ENCODE peak calls at places on chromosomes 3 and 15, in eight cellular contexts. One of them, this sample, is unnamed.

GRCh38 chr3:177905173-177905894 is 630.9 kb upstream of the KCNMB2 start:
- DNase-seq in SJCRH30: peak; percentile 75
- DNase-seq in kidney: no peak
- DNase-seq in keratinocyte: no peak
- DNase-seq in H9: no peak
- DNase-seq in osteoblast: peak; percentile 54
- DNase-seq in endodermal cell: no peak
- DNase-seq in T-helper 17 cell: no peak
- DNase-seq in this sample: no peak

GRCh38 chr3:51983578-51984268 is 388 bp downstream of the ACY1 start:
- DNase-seq in SJCRH30: no peak
- DNase-seq in kidney: no peak
- DNase-seq in keratinocyte: no peak
- DNase-seq in H9: no peak
- DNase-seq in osteoblast: no peak
- DNase-seq in endodermal cell: no peak
- DNase-seq in T-helper 17 cell: no peak
- DNase-seq in this sample: no peak

GRCh38 chr15:40307421-40308165 is at the start of gene PLCB2:
- DNase-seq in SJCRH30: peak; percentile 96
- DNase-seq in kidney: peak; percentile 86
- DNase-seq in keratinocyte: no peak
- DNase-seq in H9: peak; percentile 76
- DNase-seq in osteoblast: no peak
- DNase-seq in endodermal cell: peak; percentile 83
- DNase-seq in T-helper 17 cell: peak; percentile 43
- DNase-seq in this sample: peak; percentile 45

GRCh38 chr15:62897634-62898033 is 144.9 kb upstream of the TPM1 start:
- DNase-seq in SJCRH30: peak; percentile 30
- DNase-seq in kidney: no peak
- DNase-seq in keratinocyte: no peak
- DNase-seq in H9: no peak
- DNase-seq in osteoblast: no peak
- DNase-seq in endodermal cell: no peak
- DNase-seq in T-helper 17 cell: no peak
- DNase-seq in this sample: no peak

GRCh38 chr15:44243146-44243545 is 45.4 kb upstream of the GOLM2 start:
- DNase-seq in SJCRH30: peak; percentile 29
- DNase-seq in kidney: no peak
- DNase-seq in keratinocyte: no peak
- DNase-seq in H9: no peak
- DNase-seq in osteoblast: peak; percentile 58
- DNase-seq in endodermal cell: no peak
- DNase-seq in T-helper 17 cell: no peak
- DNase-seq in this sample: peak; percentile 13

GRCh38 chr15:38411902-38412301 is 42.0 kb upstream of the FAM98B start:
- DNase-seq in SJCRH30: no peak
- DNase-seq in kidney: no peak
- DNase-seq in keratinocyte: no peak
- DNase-seq in H9: no peak
- DNase-seq in osteoblast: no peak
- DNase-seq in endodermal cell: no peak
- DNase-seq in T-helper 17 cell: no peak
- DNase-seq in this sample: no peak

GRCh38 chr3:184373422-184373821 is 4.6 kb downstream of the THPO start:
- DNase-seq in SJCRH30: no peak
- DNase-seq in kidney: peak; percentile 38
- DNase-seq in keratinocyte: no peak
- DNase-seq in H9: no peak
- DNase-seq in osteoblast: peak; percentile 98
- DNase-seq in endodermal cell: no peak
- DNase-seq in T-helper 17 cell: no peak
- DNase-seq in this sample: no peak

GRCh38 chr15:81968691-81969090 is 77.1 kb downstream of the MEX3B start:
- DNase-seq in SJCRH30: peak; percentile 84
- DNase-seq in kidney: no peak
- DNase-seq in keratinocyte: no peak
- DNase-seq in H9: no peak
- DNase-seq in osteoblast: no peak
- DNase-seq in endodermal cell: no peak
- DNase-seq in T-helper 17 cell: no peak
- DNase-seq in this sample: no peak

GRCh38 chr3:195165790-195166189 is 105.2 kb downstream of the XXYLT1 start:
- DNase-seq in SJCRH30: no peak
- DNase-seq in kidney: no peak
- DNase-seq in keratinocyte: no peak
- DNase-seq in H9: no peak
- DNase-seq in osteoblast: no peak
- DNase-seq in endodermal cell: no peak
- DNase-seq in T-helper 17 cell: no peak
- DNase-seq in this sample: no peak

GRCh38 chr3:57079221-57079831 is 18.9 kb downstream of the SPATA12 start:
- DNase-seq in SJCRH30: peak; percentile 87
- DNase-seq in kidney: peak; percentile 85
- DNase-seq in keratinocyte: no peak
- DNase-seq in H9: peak; percentile 80
- DNase-seq in osteoblast: peak; percentile 93
- DNase-seq in endodermal cell: peak; percentile 94
- DNase-seq in T-helper 17 cell: no peak
- DNase-seq in this sample: peak; percentile 51

GRCh38 chr3:195086341-195086740 is 184.6 kb downstream of the XXYLT1 start:
- DNase-seq in SJCRH30: no peak
- DNase-seq in kidney: peak; percentile 43
- DNase-seq in keratinocyte: no peak
- DNase-seq in H9: no peak
- DNase-seq in osteoblast: peak; percentile 78
- DNase-seq in endodermal cell: no peak
- DNase-seq in T-helper 17 cell: no peak
- DNase-seq in this sample: peak; percentile 1

GRCh38 chr3:3560566-3561336 is 238.5 kb upstream of the LRRN1 start:
- DNase-seq in SJCRH30: peak; percentile 35
- DNase-seq in kidney: no peak
- DNase-seq in keratinocyte: no peak
- DNase-seq in H9: no peak
- DNase-seq in osteoblast: no peak
- DNase-seq in endodermal cell: no peak
- DNase-seq in T-helper 17 cell: no peak
- DNase-seq in this sample: no peak

GRCh38 chr3:51720292-51721061 is 13.6 kb downstream of the GRM2 start:
- DNase-seq in SJCRH30: no peak
- DNase-seq in kidney: no peak
- DNase-seq in keratinocyte: no peak
- DNase-seq in H9: no peak
- DNase-seq in osteoblast: no peak
- DNase-seq in endodermal cell: peak; percentile 33
- DNase-seq in T-helper 17 cell: no peak
- DNase-seq in this sample: no peak

GRCh38 chr3:195549931-195550519 is 6.9 kb upstream of the PPP1R2 start:
- DNase-seq in SJCRH30: no peak
- DNase-seq in kidney: no peak
- DNase-seq in keratinocyte: no peak
- DNase-seq in H9: no peak
- DNase-seq in osteoblast: no peak
- DNase-seq in endodermal cell: no peak
- DNase-seq in T-helper 17 cell: peak; percentile 52
- DNase-seq in this sample: no peak

GRCh38 chr3:183591881-183592521 is 36.5 kb upstream of the KLHL6 start:
- DNase-seq in SJCRH30: no peak
- DNase-seq in kidney: no peak
- DNase-seq in keratinocyte: no peak
- DNase-seq in H9: no peak
- DNase-seq in osteoblast: no peak
- DNase-seq in endodermal cell: peak; percentile 47
- DNase-seq in T-helper 17 cell: no peak
- DNase-seq in this sample: no peak

GRCh38 chr3:40099875-40100274 is 209.6 kb upstream of the EIF1B start:
- DNase-seq in SJCRH30: no peak
- DNase-seq in kidney: no peak
- DNase-seq in keratinocyte: no peak
- DNase-seq in H9: no peak
- DNase-seq in osteoblast: no peak
- DNase-seq in endodermal cell: no peak
- DNase-seq in T-helper 17 cell: no peak
- DNase-seq in this sample: no peak

GRCh38 chr3:195698325-195699147 is 22.2 kb upstream of the MUC20 start:
- DNase-seq in SJCRH30: no peak
- DNase-seq in kidney: no peak
- DNase-seq in keratinocyte: no peak
- DNase-seq in H9: no peak
- DNase-seq in osteoblast: peak; percentile 61
- DNase-seq in endodermal cell: peak; percentile 81
- DNase-seq in T-helper 17 cell: no peak
- DNase-seq in this sample: no peak

GRCh38 chr15:51759557-51760070 is 8.2 kb downstream of the TMOD2 start:
- DNase-seq in SJCRH30: peak; percentile 86
- DNase-seq in kidney: no peak
- DNase-seq in keratinocyte: no peak
- DNase-seq in H9: peak; percentile 48
- DNase-seq in osteoblast: peak; percentile 82
- DNase-seq in endodermal cell: peak; percentile 76
- DNase-seq in T-helper 17 cell: no peak
- DNase-seq in this sample: peak; percentile 81

GRCh38 chr3:126389112-126389791 is 5.5 kb upstream of the CFAP100 start:
- DNase-seq in SJCRH30: peak; percentile 45
- DNase-seq in kidney: peak; percentile 97
- DNase-seq in keratinocyte: peak; percentile 48
- DNase-seq in H9: peak; percentile 94
- DNase-seq in osteoblast: peak; percentile 98
- DNase-seq in endodermal cell: peak; percentile 96
- DNase-seq in T-helper 17 cell: no peak
- DNase-seq in this sample: peak; percentile 86

GRCh38 chr3:171860830-171861535 is 17.8 kb downstream of the TMEM212 start:
- DNase-seq in SJCRH30: no peak
- DNase-seq in kidney: no peak
- DNase-seq in keratinocyte: no peak
- DNase-seq in H9: no peak
- DNase-seq in osteoblast: no peak
- DNase-seq in endodermal cell: no peak
- DNase-seq in T-helper 17 cell: no peak
- DNase-seq in this sample: no peak

GRCh38 chr3:172194702-172195392 is 155.5 kb downstream of the FNDC3B start:
- DNase-seq in SJCRH30: peak; percentile 31
- DNase-seq in kidney: no peak
- DNase-seq in keratinocyte: no peak
- DNase-seq in H9: no peak
- DNase-seq in osteoblast: no peak
- DNase-seq in endodermal cell: peak; percentile 80
- DNase-seq in T-helper 17 cell: no peak
- DNase-seq in this sample: peak; percentile 9

GRCh38 chr3:129611812-129612349 is 5.4 kb upstream of the PLXND1 start:
- DNase-seq in SJCRH30: peak; percentile 69
- DNase-seq in kidney: peak; percentile 79
- DNase-seq in keratinocyte: no peak
- DNase-seq in H9: peak; percentile 88
- DNase-seq in osteoblast: peak; percentile 97
- DNase-seq in endodermal cell: peak; percentile 92
- DNase-seq in T-helper 17 cell: no peak
- DNase-seq in this sample: no peak

GRCh38 chr3:24565053-24565452 is 70.4 kb upstream of the THRB start:
- DNase-seq in SJCRH30: no peak
- DNase-seq in kidney: no peak
- DNase-seq in keratinocyte: no peak
- DNase-seq in H9: no peak
- DNase-seq in osteoblast: no peak
- DNase-seq in endodermal cell: no peak
- DNase-seq in T-helper 17 cell: no peak
- DNase-seq in this sample: no peak
- H3K9me3 ChIP-seq in SJCRH30: peaks cover 4% of the 10 kb centered on the region
- H3K9me3 ChIP-seq in kidney: peaks cover 3% of the 10 kb centered on the region
- H3K9me3 ChIP-seq in keratinocyte: no peaks in the 10 kb centered on the region
- H3K9me3 ChIP-seq in H9: no peaks in the 10 kb centered on the region
- H3K9me3 ChIP-seq in osteoblast: no peaks in the 10 kb centered on the region
- H3K9me3 ChIP-seq in endodermal cell: peaks cover 5% of the 10 kb centered on the region
- H3K9me3 ChIP-seq in T-helper 17 cell: no peaks in the 10 kb centered on the region
- H3K9me3 ChIP-seq in this sample: no peaks in the 10 kb centered on the region

GRCh38 chr3:26347150-26347549 is 275.4 kb upstream of the LRRC3B start:
- DNase-seq in SJCRH30: no peak
- DNase-seq in kidney: no peak
- DNase-seq in keratinocyte: no peak
- DNase-seq in H9: no peak
- DNase-seq in osteoblast: no peak
- DNase-seq in endodermal cell: no peak
- DNase-seq in T-helper 17 cell: no peak
- DNase-seq in this sample: no peak
- H3K9me3 ChIP-seq in SJCRH30: no peaks in the 10 kb centered on the region
- H3K9me3 ChIP-seq in kidney: peaks cover 8% of the 10 kb centered on the region
- H3K9me3 ChIP-seq in keratinocyte: no peaks in the 10 kb centered on the region
- H3K9me3 ChIP-seq in H9: no peaks in the 10 kb centered on the region
- H3K9me3 ChIP-seq in osteoblast: no peaks in the 10 kb centered on the region
- H3K9me3 ChIP-seq in endodermal cell: peaks cover 6% of the 10 kb centered on the region
- H3K9me3 ChIP-seq in T-helper 17 cell: no peaks in the 10 kb centered on the region
- H3K9me3 ChIP-seq in this sample: no peaks in the 10 kb centered on the region

GRCh38 chr3:118277803-118278202 is 756.8 kb downstream of the IGSF11 start:
- DNase-seq in SJCRH30: no peak
- DNase-seq in kidney: no peak
- DNase-seq in keratinocyte: no peak
- DNase-seq in H9: no peak
- DNase-seq in osteoblast: no peak
- DNase-seq in endodermal cell: no peak
- DNase-seq in T-helper 17 cell: no peak
- DNase-seq in this sample: no peak

GRCh38 chr3:118269537-118270125 is 765.0 kb downstream of the IGSF11 start:
- DNase-seq in SJCRH30: no peak
- DNase-seq in kidney: no peak
- DNase-seq in keratinocyte: no peak
- DNase-seq in H9: no peak
- DNase-seq in osteoblast: no peak
- DNase-seq in endodermal cell: no peak
- DNase-seq in T-helper 17 cell: no peak
- DNase-seq in this sample: no peak

GRCh38 chr3:118267588-118267987 is 767.1 kb downstream of the IGSF11 start:
- DNase-seq in SJCRH30: no peak
- DNase-seq in kidney: no peak
- DNase-seq in keratinocyte: no peak
- DNase-seq in H9: no peak
- DNase-seq in osteoblast: no peak
- DNase-seq in endodermal cell: no peak
- DNase-seq in T-helper 17 cell: no peak
- DNase-seq in this sample: no peak

DNA sequence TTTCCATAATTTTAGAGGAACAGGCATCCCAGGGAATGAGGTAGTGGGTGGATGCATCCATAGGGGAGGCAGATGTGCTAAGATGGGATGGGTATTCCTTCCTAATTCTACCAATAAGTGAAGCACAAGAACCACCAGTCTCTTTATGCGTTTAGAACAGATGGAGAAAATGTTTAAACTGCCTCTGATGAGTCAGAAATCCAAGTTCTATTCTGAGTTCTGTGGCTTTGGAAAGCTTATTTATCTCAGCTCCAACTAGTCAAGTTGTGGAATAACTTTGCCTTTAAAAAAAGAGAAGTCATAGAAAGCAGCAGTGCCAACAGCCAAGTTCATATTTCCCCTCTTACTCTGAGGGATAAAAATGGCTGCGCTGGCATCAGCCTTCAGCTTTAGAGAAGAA is 761.7 kb downstream of the IGSF11 start:
- DNase-seq in SJCRH30: no peak
- DNase-seq in kidney: no peak
- DNase-seq in keratinocyte: no peak
- DNase-seq in H9: no peak
- DNase-seq in osteoblast: no peak
- DNase-seq in endodermal cell: no peak
- DNase-seq in T-helper 17 cell: no peak
- DNase-seq in this sample: no peak
- H3K9me3 ChIP-seq in SJCRH30: no peaks in the 10 kb centered on the region
- H3K9me3 ChIP-seq in kidney: no peaks in the 10 kb centered on the region
- H3K9me3 ChIP-seq in keratinocyte: no peaks in the 10 kb centered on the region
- H3K9me3 ChIP-seq in H9: no peaks in the 10 kb centered on the region
- H3K9me3 ChIP-seq in osteoblast: no peaks in the 10 kb centered on the region
- H3K9me3 ChIP-seq in endodermal cell: no peaks in the 10 kb centered on the region
- H3K9me3 ChIP-seq in T-helper 17 cell: no peaks in the 10 kb centered on the region
- H3K9me3 ChIP-seq in this sample: no peaks in the 10 kb centered on the region

GRCh38 chr15:56128081-56128480 is 115.6 kb downstream of the RFX7 start:
- DNase-seq in SJCRH30: no peak
- DNase-seq in kidney: no peak
- DNase-seq in keratinocyte: no peak
- DNase-seq in H9: no peak
- DNase-seq in osteoblast: no peak
- DNase-seq in endodermal cell: no peak
- DNase-seq in T-helper 17 cell: no peak
- DNase-seq in this sample: no peak
- H3K9me3 ChIP-seq in SJCRH30: peaks cover 11% of the 10 kb centered on the region
- H3K9me3 ChIP-seq in kidney: peaks cover 11% of the 10 kb centered on the region
- H3K9me3 ChIP-seq in keratinocyte: no peaks in the 10 kb centered on the region
- H3K9me3 ChIP-seq in H9: peaks cover 4% of the 10 kb centered on the region
- H3K9me3 ChIP-seq in osteoblast: peaks cover 6% of the 10 kb centered on the region
- H3K9me3 ChIP-seq in endodermal cell: peaks cover 43% of the 10 kb centered on the region
- H3K9me3 ChIP-seq in T-helper 17 cell: peaks cover 3% of the 10 kb centered on the region
- H3K9me3 ChIP-seq in this sample: no peaks in the 10 kb centered on the region